ENCODE peak calls at places on chromosomes 5 and 9, in nine cellular contexts. One of them, this sample, is unnamed.

GRCh38 chr9:129987047-129987446 is 55.9 kb downstream of the FNBP1 start:
- DNase-seq in PC-3: no peak
- DNase-seq in thoracic aorta: no peak
- DNase-seq in heart right ventricle: no peak
- DNase-seq in heart left ventricle: no peak
- DNase-seq in spleen: no peak
- DNase-seq in A549: no peak
- DNase-seq in psoas muscle: no peak
- DNase-seq in ovary: no peak
- DNase-seq in this sample: no peak

GRCh38 chr5:134083517-134083916 is 31.0 kb upstream of the TCF7 start:
- DNase-seq in PC-3: no peak
- DNase-seq in thoracic aorta: no peak
- DNase-seq in heart right ventricle: no peak
- DNase-seq in heart left ventricle: no peak
- DNase-seq in spleen: no peak
- DNase-seq in A549: no peak
- DNase-seq in psoas muscle: no peak
- DNase-seq in ovary: no peak
- DNase-seq in this sample: no peak

GRCh38 chr9:27162045-27162444 is 53.0 kb downstream of the TEK start:
- DNase-seq in PC-3: no peak
- DNase-seq in thoracic aorta: no peak
- DNase-seq in heart right ventricle: no peak
- DNase-seq in heart left ventricle: no peak
- DNase-seq in spleen: no peak
- DNase-seq in A549: no peak
- DNase-seq in psoas muscle: no peak
- DNase-seq in ovary: no peak
- DNase-seq in this sample: no peak

GRCh38 chr5:84113246-84114118 is 271.2 kb downstream of the EDIL3 start:
- DNase-seq in PC-3: no peak
- DNase-seq in thoracic aorta: no peak
- DNase-seq in heart right ventricle: no peak
- DNase-seq in heart left ventricle: no peak
- DNase-seq in spleen: no peak
- DNase-seq in A549: no peak
- DNase-seq in psoas muscle: no peak
- DNase-seq in ovary: no peak
- DNase-seq in this sample: no peak

GRCh38 chr9:77092536-77092935 is 73.1 kb downstream of the FOXB2 start:
- DNase-seq in PC-3: peak
- DNase-seq in thoracic aorta: no peak
- DNase-seq in heart right ventricle: no peak
- DNase-seq in heart left ventricle: no peak
- DNase-seq in spleen: no peak
- DNase-seq in A549: peak
- DNase-seq in psoas muscle: no peak
- DNase-seq in ovary: no peak
- DNase-seq in this sample: no peak

GRCh38 chr5:159091051-159091450 is 8.7 kb downstream of the EBF1 start:
- DNase-seq in PC-3: no peak
- DNase-seq in thoracic aorta: no peak
- DNase-seq in heart right ventricle: no peak
- DNase-seq in heart left ventricle: no peak
- DNase-seq in spleen: no peak
- DNase-seq in A549: no peak
- DNase-seq in psoas muscle: no peak
- DNase-seq in ovary: no peak
- DNase-seq in this sample: no peak

GRCh38 chr5:179379321-179379890 is 34.1 kb upstream of the ADAMTS2 start:
- DNase-seq in PC-3: no peak
- DNase-seq in thoracic aorta: no peak
- DNase-seq in heart right ventricle: no peak
- DNase-seq in heart left ventricle: no peak
- DNase-seq in spleen: no peak
- DNase-seq in A549: no peak
- DNase-seq in psoas muscle: no peak
- DNase-seq in ovary: no peak
- DNase-seq in this sample: no peak

GRCh38 chr5:78648359-78649219 is at the start of gene LHFPL2:
- DNase-seq in PC-3: peak
- DNase-seq in thoracic aorta: peak
- DNase-seq in heart right ventricle: peak
- DNase-seq in heart left ventricle: peak
- DNase-seq in spleen: peak
- DNase-seq in A549: peak
- DNase-seq in psoas muscle: peak
- DNase-seq in ovary: peak
- DNase-seq in this sample: peak

GRCh38 chr5:151151793-151152192 is 5.8 kb downstream of the ANXA6 start:
- DNase-seq in PC-3: no peak
- DNase-seq in thoracic aorta: no peak
- DNase-seq in heart right ventricle: no peak
- DNase-seq in heart left ventricle: no peak
- DNase-seq in spleen: no peak
- DNase-seq in A549: no peak
- DNase-seq in psoas muscle: no peak
- DNase-seq in ovary: no peak
- DNase-seq in this sample: no peak

GRCh38 chr5:145811834-145812625 is 23.1 kb downstream of the PRELID2 start:
- DNase-seq in PC-3: peak
- DNase-seq in thoracic aorta: no peak
- DNase-seq in heart right ventricle: no peak
- DNase-seq in heart left ventricle: no peak
- DNase-seq in spleen: no peak
- DNase-seq in A549: peak
- DNase-seq in psoas muscle: no peak
- DNase-seq in ovary: no peak
- DNase-seq in this sample: no peak

GRCh38 chr9:121556580-121556979 is 56.9 kb upstream of the GGTA1 start:
- DNase-seq in PC-3: peak
- DNase-seq in thoracic aorta: peak
- DNase-seq in heart right ventricle: no peak
- DNase-seq in heart left ventricle: no peak
- DNase-seq in spleen: no peak
- DNase-seq in A549: peak
- DNase-seq in psoas muscle: peak
- DNase-seq in ovary: peak
- DNase-seq in this sample: peak

GRCh38 chr5:76542887-76543690 is 80.1 kb downstream of the F2RL2 start:
- DNase-seq in PC-3: no peak
- DNase-seq in thoracic aorta: no peak
- DNase-seq in heart right ventricle: no peak
- DNase-seq in heart left ventricle: no peak
- DNase-seq in spleen: peak
- DNase-seq in A549: no peak
- DNase-seq in psoas muscle: no peak
- DNase-seq in ovary: no peak
- DNase-seq in this sample: peak

GRCh38 chr9:70954607-70955143 is 166.7 kb downstream of the TRPM3 start:
- DNase-seq in PC-3: no peak
- DNase-seq in thoracic aorta: no peak
- DNase-seq in heart right ventricle: no peak
- DNase-seq in heart left ventricle: no peak
- DNase-seq in spleen: no peak
- DNase-seq in A549: no peak
- DNase-seq in psoas muscle: no peak
- DNase-seq in ovary: no peak
- DNase-seq in this sample: no peak

GRCh38 chr5:87503004-87503403 is 90.3 kb upstream of the CCNH start:
- DNase-seq in PC-3: no peak
- DNase-seq in thoracic aorta: no peak
- DNase-seq in heart right ventricle: no peak
- DNase-seq in heart left ventricle: no peak
- DNase-seq in spleen: no peak
- DNase-seq in A549: no peak
- DNase-seq in psoas muscle: no peak
- DNase-seq in ovary: no peak
- DNase-seq in this sample: no peak
- H3K27ac ChIP-seq in PC-3: no peak
- H3K27ac ChIP-seq in thoracic aorta: no peak
- H3K27ac ChIP-seq in heart right ventricle: no peak
- H3K27ac ChIP-seq in heart left ventricle: no peak
- H3K27ac ChIP-seq in spleen: no peak
- H3K27ac ChIP-seq in A549: no peak
- H3K27ac ChIP-seq in psoas muscle: no peak
- H3K27ac ChIP-seq in ovary: no peak
- H3K27ac ChIP-seq in this sample: no peak

DNA sequence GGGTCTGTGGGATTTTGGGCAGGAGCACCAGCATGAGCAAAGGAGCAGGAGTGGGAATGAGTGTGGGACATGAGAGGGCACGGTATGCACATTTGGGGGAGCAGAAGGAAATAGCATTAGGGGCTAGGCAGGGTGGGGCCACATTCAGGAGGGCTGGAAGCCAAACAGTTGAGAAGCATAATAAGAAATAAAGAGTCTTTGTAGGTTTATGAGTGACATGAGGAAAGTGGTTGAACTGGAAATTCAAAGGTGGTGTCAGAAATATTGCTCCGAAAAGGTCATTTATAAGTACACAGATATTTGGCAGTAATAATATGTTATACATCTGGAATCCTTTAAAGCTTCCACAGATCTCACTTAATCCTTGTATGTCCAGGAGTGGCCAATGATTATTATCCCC is 26.4 kb downstream of the ARHGEF28 start:
- DNase-seq in PC-3: peak
- DNase-seq in thoracic aorta: no peak
- DNase-seq in heart right ventricle: no peak
- DNase-seq in heart left ventricle: no peak
- DNase-seq in spleen: no peak
- DNase-seq in A549: no peak
- DNase-seq in psoas muscle: no peak
- DNase-seq in ovary: no peak
- DNase-seq in this sample: no peak
- TF ChIP-seq CTCF in PC-3: no peak
- TF ChIP-seq CTCF in thoracic aorta: no peak
- TF ChIP-seq CTCF in heart right ventricle: no peak
- TF ChIP-seq CTCF in heart left ventricle: no peak
- TF ChIP-seq CTCF in spleen: no peak
- TF ChIP-seq CTCF in A549: no peak
- TF ChIP-seq CTCF in psoas muscle: no peak
- TF ChIP-seq CTCF in ovary: no peak
- TF ChIP-seq CTCF in this sample: no peak

DNA sequence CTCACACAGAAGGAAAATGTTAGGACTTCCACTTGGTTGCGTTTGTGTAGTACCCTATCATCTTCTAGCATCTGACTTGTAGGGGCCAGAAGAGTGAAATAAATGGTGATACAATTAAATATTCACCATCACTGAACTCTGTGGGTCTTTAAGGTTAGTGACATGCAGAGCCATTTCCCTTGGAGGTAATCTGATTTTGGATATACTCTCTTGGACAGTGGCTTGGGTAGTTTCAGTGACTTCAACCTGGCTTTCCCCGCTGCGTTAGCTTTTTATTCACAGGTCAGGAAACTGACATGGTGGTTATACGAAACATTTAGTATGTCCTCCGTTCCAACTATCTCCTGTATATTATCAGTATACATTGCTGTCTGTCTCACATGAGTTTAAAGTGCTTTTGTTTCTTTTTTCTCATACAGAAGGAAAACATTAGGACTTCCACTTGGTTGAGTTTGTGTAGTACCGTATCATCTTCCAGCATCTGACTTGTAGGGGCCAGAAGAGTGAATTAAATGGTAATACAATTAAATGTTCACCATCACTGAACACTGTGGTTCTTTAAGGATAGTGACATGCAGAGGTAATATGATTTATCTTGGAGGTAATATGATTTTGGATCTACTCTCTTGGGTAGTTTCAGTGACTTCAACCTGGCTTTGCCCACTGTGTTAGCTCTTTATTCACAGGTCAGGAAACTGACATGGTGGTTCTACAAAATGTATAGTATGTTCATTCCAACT is 883.6 kb downstream of the TAF11L14 start:
- DNase-seq in PC-3: no peak
- DNase-seq in thoracic aorta: no peak
- DNase-seq in heart right ventricle: no peak
- DNase-seq in heart left ventricle: no peak
- DNase-seq in spleen: no peak
- DNase-seq in A549: no peak
- DNase-seq in psoas muscle: no peak
- DNase-seq in ovary: no peak
- DNase-seq in this sample: no peak
- H3K27ac ChIP-seq in PC-3: no peak
- H3K27ac ChIP-seq in thoracic aorta: no peak
- H3K27ac ChIP-seq in heart right ventricle: no peak
- H3K27ac ChIP-seq in heart left ventricle: no peak
- H3K27ac ChIP-seq in spleen: no peak
- H3K27ac ChIP-seq in A549: no peak
- H3K27ac ChIP-seq in psoas muscle: no peak
- H3K27ac ChIP-seq in ovary: no peak
- H3K27ac ChIP-seq in this sample: no peak

GRCh38 chr9:75087279-75087823 is 604 bp downstream of the NMRK1 start:
- DNase-seq in PC-3: peak
- DNase-seq in thoracic aorta: no peak
- DNase-seq in heart right ventricle: no peak
- DNase-seq in heart left ventricle: no peak
- DNase-seq in spleen: no peak
- DNase-seq in A549: peak
- DNase-seq in psoas muscle: peak
- DNase-seq in ovary: peak
- DNase-seq in this sample: peak

GRCh38 chr9:75087824-75088645 is at the start of the genes NMRK1 and OSTF1:
- DNase-seq in PC-3: peak
- DNase-seq in thoracic aorta: peak
- DNase-seq in heart right ventricle: peak
- DNase-seq in heart left ventricle: peak
- DNase-seq in spleen: peak
- DNase-seq in A549: peak
- DNase-seq in psoas muscle: peak
- DNase-seq in ovary: peak
- DNase-seq in this sample: peak

GRCh38 chr9:75090579-75090978 is 2.3 kb downstream of the OSTF1 start:
- DNase-seq in PC-3: no peak
- DNase-seq in thoracic aorta: no peak
- DNase-seq in heart right ventricle: no peak
- DNase-seq in heart left ventricle: no peak
- DNase-seq in spleen: no peak
- DNase-seq in A549: no peak
- DNase-seq in psoas muscle: no peak
- DNase-seq in ovary: no peak
- DNase-seq in this sample: no peak

GRCh38 chr9:75089369-75089766 is 1.1 kb downstream of the OSTF1 start:
- DNase-seq in PC-3: no peak
- DNase-seq in thoracic aorta: no peak
- DNase-seq in heart right ventricle: no peak
- DNase-seq in heart left ventricle: no peak
- DNase-seq in spleen: no peak
- DNase-seq in A549: no peak
- DNase-seq in psoas muscle: no peak
- DNase-seq in ovary: no peak
- DNase-seq in this sample: no peak

GRCh38 chr9:75088646-75089368 is 493 bp downstream of the OSTF1 start:
- DNase-seq in PC-3: peak
- DNase-seq in thoracic aorta: no peak
- DNase-seq in heart right ventricle: peak
- DNase-seq in heart left ventricle: peak
- DNase-seq in spleen: peak
- DNase-seq in A549: peak
- DNase-seq in psoas muscle: peak
- DNase-seq in ovary: peak
- DNase-seq in this sample: peak
- TF ChIP-seq CTCF in PC-3: no peak
- TF ChIP-seq CTCF in thoracic aorta: peak
- TF ChIP-seq CTCF in heart right ventricle: no peak
- TF ChIP-seq CTCF in heart left ventricle: no peak
- TF ChIP-seq CTCF in spleen: peak
- TF ChIP-seq CTCF in A549: no peak
- TF ChIP-seq CTCF in psoas muscle: peak
- TF ChIP-seq CTCF in ovary: peak
- TF ChIP-seq CTCF in this sample: no peak